ENCODE peak calls at places on chromosomes 13 and 19, in five cellular contexts. H, L, B, K and N are unnamed samples.

GRCh38 chr13:21234537-21234936 is 58.1 kb downstream of the MRPL57 start:
- DNase-seq in B (no peak), H (no peak), K (peak), L (peak), N (no peak)

GRCh38 chr19:988081-988480 is 3.9 kb downstream of the WDR18 start:
- DNase-seq in B (no peak), L (no peak), K (no peak), H (no peak), N (no peak)

GRCh38 chr13:80977168-80977567 is 636.2 kb upstream of the SPRY2 start:
- DNase-seq in L (no peak), H (no peak), B (no peak), K (no peak), N (no peak)

GRCh38 chr19:1407662-1408299 is 395 bp downstream of the DAZAP1 start:
- DNase-seq in B (no peak), K (peak), L (no peak), H (no peak), N (no peak)

GRCh38 chr13:34533941-34534340 is 408.1 kb upstream of the NBEA start:
- DNase-seq in B (no peak), L (no peak), H (no peak), K (no peak), N (no peak)

GRCh38 chr13:56356690-56357089 is 784.0 kb upstream of the PRR20A start:
- DNase-seq in L (no peak), K (no peak), H (no peak), B (no peak), N (no peak)

GRCh38 chr13:24063281-24063851 is 97.2 kb upstream of the SPATA13 start:
- DNase-seq in K (no peak), B (no peak), L (no peak), H (no peak), N (no peak)

GRCh38 chr19:38701455-38702063 is 42.7 kb downstream of the CAPN12 start:
- DNase-seq in K (no peak), B (no peak), H (no peak), L (peak), N (no peak)

GRCh38 chr13:52782486-52783448 is 43.1 kb upstream of the CNMD start:
- DNase-seq in K (no peak), B (no peak), L (no peak), H (no peak), N (no peak)

GRCh38 chr13:46059405-46059804 is 6.9 kb upstream of the ZC3H13 start:
- DNase-seq in K (no peak), B (no peak), L (no peak), H (no peak), N (no peak)

GRCh38 chr13:95251641-95252040 is 49.6 kb downstream of the ABCC4 start:
- DNase-seq in L (no peak), H (no peak), B (no peak), K (no peak), N (no peak)

GRCh38 chr19:7547153-7547552 is 11.6 kb downstream of the PNPLA6 start:
- DNase-seq in K (no peak), L (no peak), H (no peak), B (no peak), N (no peak)

GRCh38 chr19:10019246-10019645 is 6.0 kb downstream of the RDH8 start:
- DNase-seq in L (no peak), B (no peak), H (no peak), K (peak), N (no peak)

GRCh38 chr19:15331419-15332310 is 674 bp downstream of the BRD4 start:
- DNase-seq in B (peak), H (peak), L (peak), K (peak), N (peak)

GRCh38 chr19:58372311-58373133 is 8.3 kb downstream of the ZNF837 start:
- DNase-seq in B (no peak), L (no peak), H (no peak), K (no peak), N (no peak)

GRCh38 chr19:50003810-50004419 is 21.3 kb downstream of the VRK3 start:
- DNase-seq in L (peak), B (no peak), H (no peak), K (peak), N (no peak)

GRCh38 chr19:44807162-44807561 is 1.7 kb upstream of the BCAM start:
- DNase-seq in B (no peak), K (no peak), L (no peak), H (no peak), N (no peak)

GRCh38 chr13:79866436-79866835 is 385.5 kb downstream of the NDFIP2 start:
- DNase-seq in B (no peak), L (no peak), H (no peak), K (no peak), N (no peak)